ENCODE peak calls at places on chromosomes 6 and 20, in four cellular contexts. X, L, Y and N are unnamed samples.

GRCh38 chr6:16742116-16742515 is 19.1 kb downstream of the ATXN1 start:
- DNase-seq in X (no peak), L (no peak), Y (no peak), N (no peak)

GRCh38 chr6:134810402-134810801 is 139.5 kb downstream of the ALDH8A1 start:
- DNase-seq in X (no peak), L (no peak), Y (no peak), N (no peak)

GRCh38 chr6:28807682-28808280 is 116.0 kb downstream of the TRIM27 start:
- DNase-seq in X (no peak), L (peak; percentile 48), Y (no peak), N (peak; percentile 72)

GRCh38 chr6:46773201-46773855 is 19.9 kb upstream of the MEP1A start:
- DNase-seq in X (no peak), L (no peak), Y (no peak), N (no peak)

GRCh38 chr6:45454008-45454911 is 76.5 kb upstream of the SUPT3H start:
- DNase-seq in X (no peak), L (no peak), Y (no peak), N (no peak)

GRCh38 chr6:104017410-104018381 is 842.0 kb downstream of the HACE1 start:
- DNase-seq in X (no peak), L (no peak), Y (no peak), N (no peak)

GRCh38 chr20:41316009-41316408 is 1.5 kb downstream of the ZHX3 start:
- DNase-seq in X (no peak), L (no peak), Y (no peak), N (no peak)

GRCh38 chr6:43060034-43060754 is 763 bp downstream of the KLC4 start:
- DNase-seq in X (no peak), L (peak; percentile 9), Y (peak; percentile 67), N (no peak)

GRCh38 chr6:84606860-84607259 is 157.5 kb downstream of the TBX18 start:
- DNase-seq in X (no peak), L (no peak), Y (no peak), N (no peak)

GRCh38 chr6:84462697-84463096 is 235.3 kb upstream of the CEP162 start:
- DNase-seq in X (no peak), L (peak; percentile 80), Y (no peak), N (no peak)

GRCh38 chr6:92647630-92648029 is 771.7 kb downstream of the EPHA7 start:
- DNase-seq in X (no peak), L (peak; percentile 0), Y (no peak), N (no peak)

GRCh38 chr6:17101422-17102257 is at the start of gene STMND1:
- DNase-seq in X (peak; percentile 25), L (peak; percentile 45), Y (peak; percentile 64), N (peak; percentile 66)

GRCh38 chr6:111971866-111972532 is 81.9 kb upstream of the CCN6 start:
- DNase-seq in X (no peak), L (no peak), Y (no peak), N (no peak)

GRCh38 chr6:42295181-42295580 is 77.5 kb upstream of the MRPS10 start:
- DNase-seq in X (no peak), L (no peak), Y (no peak), N (no peak)

GRCh38 chr6:7918403-7918802 is 7.8 kb upstream of the TXNDC5 start:
- DNase-seq in X (no peak), L (no peak), Y (no peak), N (no peak)

GRCh38 chr20:8039048-8039447 is 19.5 kb upstream of the TMX4 start:
- DNase-seq in X (no peak), L (no peak), Y (no peak), N (no peak)

GRCh38 chr6:109236140-109237081 is 141.1 kb downstream of the CEP57L1 start:
- DNase-seq in X (no peak), L (no peak), Y (peak; percentile 48), N (peak; percentile 11)
- TF ChIP-seq CTCF in X (no peak), L (no peak), Y (no peak), N (no peak)

GRCh38 chr6:18154507-18155272 is at the start of gene TPMT:
- DNase-seq in X (peak; percentile 99), L (no peak), Y (peak; percentile 59), N (peak; percentile 98)

GRCh38 chr6:18155273-18155863 is at the start of gene KDM1B:
- DNase-seq in X (no peak), L (peak; percentile 99), Y (peak; percentile 99), N (no peak)

GRCh38 chr6:18151801-18152200 is 3.1 kb downstream of the TPMT start:
- DNase-seq in X (no peak), L (no peak), Y (no peak), N (no peak)

GRCh38 chr6:18153311-18153703 is 1.6 kb downstream of the TPMT start:
- DNase-seq in X (no peak), L (no peak), Y (no peak), N (no peak)

GRCh38 chr6:18155864-18156396 is 708 bp downstream of the KDM1B start:
- DNase-seq in X (peak; percentile 42), L (peak; percentile 31), Y (peak; percentile 86), N (peak; percentile 36)
- TF ChIP-seq CTCF in X (no peak), L (peak; percentile 35), Y (peak; percentile 31), N (no peak)

GRCh38 chr6:137013738-137014602 is 30.8 kb downstream of the IL20RA start:
- DNase-seq in X (no peak), L (peak; percentile 69), Y (no peak), N (no peak)
- TF ChIP-seq CTCF in X (peak; percentile 50), L (peak; percentile 73), Y (peak; percentile 28), N (peak; percentile 59)

GRCh38 chr20:33516882-33517281 is 27.0 kb downstream of the CBFA2T2 start:
- DNase-seq in X (no peak), L (peak; percentile 27), Y (no peak), N (no peak)

GRCh38 chr20:33518071-33518470 is 28.2 kb downstream of the CBFA2T2 start:
- DNase-seq in X (no peak), L (peak; percentile 75), Y (no peak), N (no peak)

GRCh38 chr20:33521461-33521860 is 31.6 kb downstream of the CBFA2T2 start:
- DNase-seq in X (no peak), L (no peak), Y (no peak), N (no peak)

DNA sequence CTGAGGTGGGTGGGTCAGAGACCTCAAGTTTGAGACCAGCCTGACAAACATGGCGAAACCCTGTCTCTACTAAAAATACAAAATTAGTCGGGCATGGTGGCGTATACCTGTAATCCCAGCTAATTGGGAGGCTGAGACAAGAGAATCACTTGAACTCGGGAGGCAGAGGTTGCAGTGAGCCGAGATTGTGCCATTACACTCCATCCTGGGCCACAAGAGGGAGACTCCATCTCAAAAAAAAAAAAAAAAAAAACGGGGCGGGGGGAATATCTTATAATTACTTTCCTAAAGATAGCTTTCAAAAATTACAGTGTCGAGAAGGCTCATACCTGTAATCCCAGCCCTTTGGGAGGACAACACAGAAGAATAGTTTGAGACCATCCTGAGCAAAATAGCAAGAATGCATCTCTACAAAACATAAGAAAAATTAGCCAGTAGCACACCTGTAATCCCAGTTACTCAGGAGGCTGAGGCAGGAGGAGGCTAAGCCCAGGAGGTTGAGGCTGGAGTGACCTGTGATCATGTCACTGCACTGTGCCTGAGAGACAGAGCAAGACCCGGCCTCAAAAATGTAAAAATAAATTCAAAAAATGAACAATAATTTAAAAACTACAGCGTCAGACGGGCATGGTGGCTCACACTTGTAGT is 25.8 kb downstream of the CBFA2T2 start:
- DNase-seq in X (no peak), L (no peak), Y (no peak), N (no peak)
- TF ChIP-seq CTCF in X (no peak), L (peak; percentile 33), Y (no peak), N (no peak)

GRCh38 chr20:9617940-9618339 is 103.5 kb downstream of the LAMP5 start:
- DNase-seq in X (no peak), L (peak; percentile 27), Y (no peak), N (peak; percentile 11)
- TF ChIP-seq CTCF in X (peak; percentile 19), L (peak; percentile 8), Y (peak; percentile 43), N (peak; percentile 56)

GRCh38 chr20:34955232-34956040 is at the start of the genes GSS and MYH7B:
- DNase-seq in X (peak; percentile 99), L (peak; percentile 99), Y (peak; percentile 98), N (peak; percentile 100)
- TF ChIP-seq CTCF in X (peak; percentile 39), L (peak; percentile 58), Y (no peak), N (no peak)

GRCh38 chr20:59157961-59158541 is 5.6 kb upstream of the ZNF831 start:
- DNase-seq in X (no peak), L (no peak), Y (no peak), N (no peak)

GRCh38 chr20:59158673-59159072 is 4.9 kb upstream of the ZNF831 start:
- DNase-seq in X (no peak), L (no peak), Y (no peak), N (no peak)

GRCh38 chr20:59159822-59160740 is 3.5 kb upstream of the ZNF831 start:
- DNase-seq in X (no peak), L (no peak), Y (no peak), N (no peak)

GRCh38 chr20:59157064-59157463 is 6.6 kb upstream of the ZNF831 start:
- DNase-seq in X (no peak), L (no peak), Y (no peak), N (no peak)

GRCh38 chr20:59159091-59159821 is 4.4 kb upstream of the ZNF831 start:
- DNase-seq in X (no peak), L (no peak), Y (no peak), N (no peak)
- TF ChIP-seq CTCF in X (no peak), L (no peak), Y (no peak), N (no peak)

GRCh38 chr6:106089981-106090380 is 3.8 kb downstream of the PRDM1 start:
- DNase-seq in X (no peak), L (peak; percentile 42), Y (no peak), N (no peak)
- TF ChIP-seq CTCF in X (no peak), L (no peak), Y (no peak), N (no peak)

DNA sequence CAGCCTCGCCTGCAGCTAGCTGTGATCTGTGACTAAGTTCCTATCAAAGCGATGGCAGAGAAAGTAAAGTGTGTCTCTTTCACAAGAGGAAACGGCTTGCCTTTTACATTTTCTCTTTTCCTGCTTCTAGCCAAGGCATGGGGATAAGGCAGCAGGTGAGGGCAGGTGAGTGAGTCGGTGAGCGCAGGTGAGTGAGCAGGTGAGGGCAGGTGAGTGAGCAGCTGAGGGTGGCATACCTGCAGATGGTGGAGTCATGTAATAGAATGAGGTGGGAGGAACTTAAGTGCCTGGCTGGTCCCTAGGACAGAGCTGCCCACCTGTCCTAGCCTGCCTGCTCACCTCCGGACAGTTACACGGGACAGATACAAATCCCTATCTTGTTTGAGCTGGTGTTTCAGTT is 30.8 kb downstream of the ZFP64 start:
- DNase-seq in X (no peak), L (no peak), Y (no peak), N (no peak)
- TF ChIP-seq CTCF in X (no peak), L (no peak), Y (no peak), N (no peak)

GRCh38 chr20:64222273-64222672 is 33.3 kb upstream of the PCMTD2 start:
- DNase-seq in X (peak; percentile 39), L (no peak), Y (no peak), N (no peak)
- TF ChIP-seq CTCF in X (no peak), L (no peak), Y (no peak), N (no peak)